ENCODE peak calls at places on chromosomes 12 and 14, in four cellular contexts. H is tibial artery; M is putamen; T is effector CD4-positive, alpha-beta T cell. U is an unnamed sample.

GRCh38 chr14:36822671-36823070 is 161.0 kb downstream of the PAX9 start:
- DNase-seq in T (no peak), M (no peak), H (no peak), U (no peak)

GRCh38 chr12:66168410-66168809 is 1.4 kb downstream of the TMBIM4 start:
- DNase-seq in H (no peak), T (no peak), M (no peak), U (no peak)

GRCh38 chr14:95935228-95935822 is 58.7 kb downstream of the TUNAR start:
- DNase-seq in T (no peak), M (no peak), H (no peak), U (no peak)

GRCh38 chr12:68901145-68901544 is 31.8 kb downstream of the CPM start:
- DNase-seq in M (no peak), H (no peak), T (no peak), U (no peak)

GRCh38 chr12:17527021-17527420 is 563.0 kb downstream of the RERGL start:
- DNase-seq in M (no peak), H (no peak), T (no peak), U (no peak)

GRCh38 chr12:89370411-89370810 is 18.1 kb upstream of the DUSP6 start:
- DNase-seq in T (no peak), H (no peak), M (no peak), U (no peak)

GRCh38 chr14:55123101-55123500 is 6.0 kb upstream of the LGALS3 start:
- DNase-seq in H (no peak), T (no peak), M (peak; percentile 52), U (peak; percentile 56)

GRCh38 chr12:53966070-53966384 is 6.9 kb upstream of the HOXC11 start:
- DNase-seq in M (no peak), H (no peak), T (no peak), U (no peak)

GRCh38 chr14:65170768-65171251 is 68.5 kb upstream of the MAX start:
- DNase-seq in T (peak; percentile 10), H (no peak), M (peak; percentile 66), U (no peak)

GRCh38 chr14:44940944-44941343 is 20.8 kb downstream of the KLHL28 start:
- DNase-seq in H (no peak), M (no peak), T (no peak), U (no peak)

GRCh38 chr12:7915911-7916403 is 20.0 kb downstream of the SLC2A3 start:
- DNase-seq in M (no peak), H (no peak), T (no peak), U (no peak)

GRCh38 chr14:64823305-64823985 is 56.3 kb downstream of the SPTB start:
- DNase-seq in T (peak; percentile 46), M (peak; percentile 49), H (peak; percentile 84), U (peak; percentile 68)

U was measured in right atrium auricular region.